ENCODE peak calls at places on chromosomes 16 and 17, in ten cellular contexts. H is epithelial cell of prostate, J is posterior cingulate gyrus, B is heart left ventricle, I is NCI-H460, V is fibroblast of mammary gland, M is Calu3, U is fibroblast of the conjunctiva, L is ELR, R is astrocyte of the cerebellum. X is an unnamed sample.

GRCh38 chr16:11034005-11034404 is 89.6 kb downstream of the CLEC16A start:
- DNase-seq in H (no peak), J (no peak), B (no peak), I (no peak), V (peak; percentile 99), M (no peak), U (peak; percentile 95), L (no peak), R (peak; percentile 53), X (no peak)

GRCh38 chr16:58507195-58507962 is 7.4 kb downstream of the NDRG4 start:
- DNase-seq in H (no peak), J (no peak), B (no peak), I (no peak), V (no peak), M (no peak), U (no peak), L (no peak), R (no peak), X (peak; percentile 28)

GRCh38 chr16:75273054-75273925 is 21.9 kb upstream of the BCAR1 start:
- DNase-seq in H (no peak), J (no peak), B (no peak), I (no peak), V (peak; percentile 68), M (no peak), U (no peak), L (peak; percentile 85), R (no peak), X (no peak)

GRCh38 chr16:72876221-72876620 is 171.7 kb downstream of the ZFHX3 start:
- DNase-seq in H (no peak), J (no peak), B (peak; percentile 83), I (no peak), V (peak; percentile 85), M (no peak), U (peak; percentile 47), L (peak; percentile 90), R (peak; percentile 81), X (no peak)

GRCh38 chr16:59632266-59632855 is 898.2 kb upstream of the GOT2 start:
- DNase-seq in H (no peak), J (no peak), B (no peak), I (no peak), V (peak; percentile 82), M (no peak), U (peak; percentile 64), L (peak; percentile 95), R (no peak), X (no peak)

GRCh38 chr16:68790130-68790761 is 53.1 kb upstream of the TANGO6 start:
- DNase-seq in H (peak; percentile 63), J (no peak), B (no peak), I (no peak), V (peak; percentile 78), M (peak; percentile 74), U (peak; percentile 20), L (peak; percentile 69), R (peak; percentile 92), X (peak; percentile 25)

GRCh38 chr17:44235583-44235936 is 16.1 kb upstream of the UBTF start:
- DNase-seq in H (peak; percentile 87), J (no peak), B (no peak), I (no peak), V (peak; percentile 49), M (no peak), U (no peak), L (peak; percentile 96), R (no peak), X (no peak)

GRCh38 chr17:81392909-81393654 is 2.2 kb upstream of the BAHCC1 start:
- DNase-seq in H (no peak), J (no peak), B (no peak), I (no peak), V (no peak), M (no peak), U (no peak), L (peak; percentile 53), R (no peak), X (no peak)

GRCh38 chr17:77281024-77281903 is 140.5 kb downstream of the SEC14L1 start:
- DNase-seq in H (no peak), J (no peak), B (peak; percentile 78), I (peak; percentile 51), V (no peak), M (peak; percentile 87), U (no peak), L (peak; percentile 65), R (no peak), X (peak; percentile 66)

GRCh38 chr16:85662036-85662812 is 26.5 kb downstream of the GINS2 start:
- DNase-seq in H (no peak), J (no peak), B (peak; percentile 58), I (no peak), V (no peak), M (no peak), U (no peak), L (no peak), R (no peak), X (no peak)

GRCh38 chr17:72952220-72952619 is 140.3 kb downstream of the SLC39A11 start:
- DNase-seq in H (no peak), J (no peak), B (no peak), I (no peak), V (no peak), M (no peak), U (no peak), L (no peak), R (no peak), X (no peak)

GRCh38 chr17:41498276-41498675 is 7.1 kb downstream of the KRT13 start:
- DNase-seq in H (no peak), J (no peak), B (no peak), I (no peak), V (peak; percentile 3), M (no peak), U (no peak), L (no peak), R (no peak), X (no peak)

GRCh38 chr16:66660422-66661209 is 35.9 kb downstream of the CMTM4 start:
- DNase-seq in H (no peak), J (peak; percentile 67), B (peak; percentile 76), I (peak; percentile 91), V (peak; percentile 94), M (peak; percentile 51), U (peak; percentile 59), L (peak; percentile 95), R (peak; percentile 57), X (peak; percentile 68)

GRCh38 chr17:7982171-7982570 is 20.2 kb upstream of the GUCY2D start:
- DNase-seq in H (peak; percentile 31), J (no peak), B (no peak), I (no peak), V (peak; percentile 87), M (no peak), U (no peak), L (peak; percentile 88), R (no peak), X (no peak)

GRCh38 chr16:22214893-22215292 is 8.8 kb downstream of the EEF2K start:
- DNase-seq in H (no peak), J (no peak), B (peak; percentile 1), I (no peak), V (no peak), M (no peak), U (no peak), L (no peak), R (no peak), X (no peak)

GRCh38 chr17:5527647-5528250 is 41.4 kb downstream of the MIS12 start:
- DNase-seq in H (no peak), J (no peak), B (no peak), I (no peak), V (no peak), M (no peak), U (no peak), L (no peak), R (no peak), X (no peak)

GRCh38 chr16:12470311-12471229 is 333.1 kb downstream of the CPPED1 start:
- DNase-seq in H (no peak), J (peak; percentile 13), B (peak; percentile 71), I (no peak), V (peak; percentile 39), M (no peak), U (no peak), L (no peak), R (peak; percentile 49), X (peak; percentile 72)

GRCh38 chr17:29444589-29444988 is 54.4 kb downstream of the TAOK1 start:
- DNase-seq in H (no peak), J (no peak), B (no peak), I (no peak), V (peak; percentile 68), M (no peak), U (no peak), L (peak; percentile 71), R (peak; percentile 16), X (no peak)

GRCh38 chr17:59914274-59914854 is 21.4 kb downstream of the RPS6KB1 start:
- DNase-seq in H (no peak), J (no peak), B (no peak), I (peak; percentile 43), V (peak; percentile 66), M (no peak), U (peak; percentile 56), L (peak; percentile 72), R (peak; percentile 15), X (no peak)

GRCh38 chr17:15886804-15887203 is 58.1 kb upstream of the ADORA2B start:
- DNase-seq in H (no peak), J (no peak), B (no peak), I (no peak), V (no peak), M (no peak), U (no peak), L (no peak), R (no peak), X (no peak)